ENCODE peak calls at places on chromosomes 6 and 20, in five cellular contexts. T is MM.1S, W is HCT116, S is SK-N-SH, J is GM23248. F is an unnamed sample. For H3K9me2, the result is how much of the 10 kb centered on the place peaks cover.

GRCh38 chr6:20533746-20534294 is 437 bp upstream of the CDKAL1 start:
- DNase-seq in T (no peak), W (no peak), S (no peak), J (no peak), F (no peak)

GRCh38 chr6:42707595-42707994 is 14.8 kb downstream of the PRPH2 start:
- DNase-seq in T (no peak), W (no peak), S (no peak), J (no peak), F (no peak)

GRCh38 chr20:53582574-53583351 is 10.9 kb downstream of the ZNF217 start:
- DNase-seq in T (no peak), W (no peak), S (peak), J (peak), F (peak)

GRCh38 chr6:12012231-12012565 is at the start of gene HIVEP1:
- DNase-seq in T (peak), W (no peak), S (peak), J (peak), F (no peak)

GRCh38 chr20:3818155-3819151 is 1.9 kb upstream of the AP5S1 start:
- DNase-seq in T (peak), W (peak), S (peak), J (peak), F (peak)

GRCh38 chr6:168134399-168135201 is 55.6 kb upstream of the FRMD1 start:
- DNase-seq in T (no peak), W (no peak), S (no peak), J (no peak), F (no peak)

GRCh38 chr6:23357185-23357745 is 768.8 kb upstream of the NRSN1 start:
- DNase-seq in T (no peak), W (no peak), S (no peak), J (no peak), F (no peak)

GRCh38 chr6:170192905-170193304 is 98.0 kb downstream of the DLL1 start:
- DNase-seq in T (no peak), W (no peak), S (no peak), J (no peak), F (no peak)

GRCh38 chr6:27890351-27891299 is 21.6 kb downstream of the OR2B2 start:
- DNase-seq in T (peak), W (peak), S (peak), J (peak), F (peak)

GRCh38 chr6:25370175-25371036 is 91.2 kb downstream of the CARMIL1 start:
- DNase-seq in T (peak), W (no peak), S (no peak), J (no peak), F (no peak)

GRCh38 chr20:4073852-4074741 is 58.7 kb upstream of the RNF24 start:
- DNase-seq in T (no peak), W (no peak), S (no peak), J (peak), F (no peak)

GRCh38 chr6:125906158-125906998 is 50.2 kb upstream of the HINT3 start:
- DNase-seq in T (peak), W (peak), S (peak), J (peak), F (peak)

GRCh38 chr20:57378107-57378506 is 13.1 kb upstream of the RBM38 start:
- DNase-seq in T (no peak), W (no peak), S (no peak), J (no peak), F (no peak)

GRCh38 chr6:44503471-44503870 is 116.0 kb downstream of the CDC5L start:
- DNase-seq in T (no peak), W (no peak), S (no peak), J (no peak), F (no peak)
- H3K9me2 ChIP-seq in T (under half), W (under half), S (under half), J (under half), F (under half)

GRCh38 chr20:64164123-64164836 is at the start of gene MYT1:
- DNase-seq in T (no peak), W (no peak), S (peak), J (no peak), F (no peak)

GRCh38 chr20:64163776-64164122 is 503 bp upstream of the MYT1 start:
- DNase-seq in T (no peak), W (no peak), S (peak), J (no peak), F (no peak)

GRCh38 chr20:64166712-64167615 is 2.7 kb downstream of the MYT1 start:
- DNase-seq in T (no peak), W (no peak), S (peak), J (peak), F (no peak)

GRCh38 chr20:64167676-64168075 is 3.4 kb downstream of the MYT1 start:
- DNase-seq in T (no peak), W (no peak), S (no peak), J (peak), F (no peak)

DNA sequence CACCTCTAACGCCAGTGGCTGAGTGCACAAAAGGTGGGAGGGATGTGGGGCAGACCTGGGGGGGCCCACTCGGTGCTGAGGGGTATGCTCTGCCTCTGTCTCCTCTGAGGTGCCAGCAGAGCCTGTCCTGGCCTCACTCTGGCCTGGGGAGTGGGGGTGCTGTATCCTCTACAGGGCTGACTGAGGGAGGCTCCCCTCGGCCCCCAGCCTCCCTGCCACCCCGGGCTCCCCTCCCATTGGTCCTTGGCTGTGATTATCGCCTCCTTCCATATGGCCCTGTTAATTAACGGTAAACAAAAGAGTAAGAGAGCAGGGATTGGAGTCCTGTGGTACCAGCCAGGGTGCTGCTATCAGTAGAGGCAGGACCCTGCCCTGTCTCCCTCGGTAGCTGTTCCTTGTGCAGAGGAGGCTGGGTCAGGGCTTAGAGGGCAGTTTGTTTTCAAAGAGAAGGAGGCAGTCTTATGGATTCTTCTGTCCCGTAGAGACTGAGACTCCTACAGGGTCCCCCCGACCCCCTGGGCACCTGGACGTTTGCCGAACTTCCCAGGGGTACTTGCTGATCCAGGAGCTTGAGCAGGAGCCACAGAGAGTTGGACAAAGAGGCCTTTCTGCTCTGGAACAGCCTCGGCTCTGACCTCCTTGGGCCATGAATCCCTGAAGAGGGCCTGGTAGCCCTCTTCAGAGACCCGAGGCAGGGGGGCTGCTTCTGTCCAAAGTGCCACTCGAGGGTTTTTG is 1.8 kb downstream of the MYT1 start:
- DNase-seq in T (no peak), W (no peak), S (peak), J (no peak), F (no peak)
- H3K9me2 ChIP-seq in T (under half), W (under half), S (under half), J (under half), F (under half)

GRCh38 chr6:73375216-73375615 is 5.5 kb upstream of the OOEP start:
- DNase-seq in T (no peak), W (no peak), S (no peak), J (no peak), F (no peak)
- H3K9me2 ChIP-seq in T (under half), W (under half), S (under half), J (under half), F (under half)

GRCh38 chr6:31587791-31588777 is 2.0 kb downstream of the LST1 start:
- DNase-seq in T (no peak), W (no peak), S (no peak), J (no peak), F (no peak)
- H3K9me2 ChIP-seq in T (under half), W (under half), S (under half), J (under half), F (under half)

DNA sequence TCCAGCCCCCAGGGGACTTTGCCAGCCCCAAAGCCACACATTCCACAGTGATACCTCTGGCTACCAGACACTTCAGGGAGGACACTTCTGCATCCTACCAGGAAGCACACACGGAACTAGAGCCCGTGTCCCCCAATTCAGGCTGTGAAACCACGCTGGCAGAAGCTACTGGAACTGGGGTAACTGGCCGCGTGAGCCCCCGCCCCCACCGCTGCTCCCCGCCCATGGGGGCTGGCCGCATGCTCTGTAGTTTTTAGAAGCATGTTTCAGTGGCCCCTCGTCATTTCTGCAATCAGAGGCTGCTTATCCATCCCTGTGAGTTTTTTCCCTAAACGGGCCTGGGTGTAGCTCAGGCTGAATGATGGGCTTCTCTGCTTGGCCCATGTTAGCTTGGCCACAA is 28.7 kb upstream of the AAR2 start:
- DNase-seq in T (no peak), W (no peak), S (no peak), J (no peak), F (no peak)
- H3K9me2 ChIP-seq in T (under half), W (under half), S (under half), J (under half), F (under half)

GRCh38 chr20:63178445-63178818 is 37.5 kb downstream of the YTHDF1 start:
- DNase-seq in T (no peak), W (no peak), S (peak), J (no peak), F (no peak)

GRCh38 chr20:63181226-63181625 is 34.7 kb downstream of the YTHDF1 start:
- DNase-seq in T (no peak), W (no peak), S (no peak), J (no peak), F (no peak)

GRCh38 chr20:63178889-63179751 is 36.8 kb downstream of the YTHDF1 start:
- DNase-seq in T (peak), W (peak), S (peak), J (peak), F (peak)

GRCh38 chr20:63180541-63181185 is 35.3 kb downstream of the YTHDF1 start:
- DNase-seq in T (no peak), W (no peak), S (peak), J (no peak), F (no peak)

GRCh38 chr20:63179876-63180275 is 36.1 kb downstream of the YTHDF1 start:
- DNase-seq in T (no peak), W (no peak), S (no peak), J (no peak), F (no peak)
- H3K9me2 ChIP-seq in T (under half), W (under half), S (under half), J (under half), F (under half)

DNA sequence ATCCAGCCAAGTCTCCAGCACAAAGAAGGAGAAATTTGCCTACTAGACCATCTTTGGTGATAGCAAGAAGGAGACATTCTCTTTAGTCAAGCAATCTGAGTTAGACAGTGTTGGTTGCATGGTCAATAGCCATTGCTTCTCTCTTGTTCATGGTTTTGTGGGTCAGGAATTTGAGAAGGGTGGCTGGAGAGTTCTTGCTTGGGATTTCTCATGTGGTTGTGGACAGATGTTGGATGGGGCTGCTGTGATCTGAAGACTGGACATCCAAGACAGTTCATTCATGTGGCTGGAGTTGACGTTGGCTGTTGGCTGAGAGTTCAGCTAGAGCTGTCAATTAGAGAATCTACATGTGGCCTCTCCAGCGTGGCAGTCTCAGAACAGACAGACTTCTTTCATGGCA is 322.3 kb upstream of the PRDM1 start:
- DNase-seq in T (no peak), W (no peak), S (no peak), J (no peak), F (no peak)
- H3K9me2 ChIP-seq in T (under half), W (under half), S (under half), J (under half), F (under half)

DNA sequence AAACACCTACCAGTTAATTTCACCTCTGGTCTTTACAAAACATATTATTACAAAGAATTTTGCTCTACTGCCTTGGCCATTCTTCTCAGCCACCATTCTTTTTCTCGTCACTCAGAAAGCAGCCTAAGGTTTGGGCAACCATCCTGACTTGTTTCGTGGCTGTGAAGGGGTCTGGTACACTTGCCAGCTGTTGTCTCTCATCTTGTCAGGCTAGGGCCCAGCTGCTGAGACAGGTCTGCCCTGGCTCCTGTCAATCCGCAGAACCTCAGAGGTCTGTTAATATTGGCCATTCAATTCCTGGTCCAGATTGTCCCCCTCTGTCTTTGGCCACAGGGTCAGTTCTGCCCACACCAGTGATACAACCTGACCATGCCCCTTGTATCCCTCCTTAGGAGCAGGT is 197.7 kb downstream of the UBE3D start:
- DNase-seq in T (no peak), W (no peak), S (no peak), J (no peak), F (no peak)
- H3K9me2 ChIP-seq in T (under half), W (under half), S (under half), J (under half), F (under half)

GRCh38 chr20:41245086-41245707 is 72.3 kb downstream of the ZHX3 start:
- DNase-seq in T (no peak), W (no peak), S (no peak), J (peak), F (no peak)
- H3K9me2 ChIP-seq in T (under half), W (under half), S (under half), J (under half), F (under half)

DNA sequence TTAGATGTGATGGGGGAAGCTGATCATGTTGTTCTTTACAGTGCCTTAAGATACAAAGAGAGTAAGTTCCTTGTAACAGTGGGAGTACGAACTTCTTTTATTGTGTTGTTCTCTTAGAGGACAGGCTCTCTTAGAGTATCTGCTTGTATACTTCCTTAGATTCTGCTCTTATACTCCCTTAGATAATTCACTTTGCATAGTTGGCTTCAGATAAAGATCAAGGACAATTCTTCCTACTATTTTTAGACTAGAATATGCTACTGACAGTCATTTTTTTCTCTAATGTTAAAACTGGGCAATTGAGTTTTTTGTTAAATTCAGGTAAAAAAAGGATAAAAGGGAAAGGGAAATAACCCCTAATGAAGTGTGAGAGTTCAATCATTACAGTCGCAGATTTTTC is 138.7 kb downstream of the MYB start:
- DNase-seq in T (no peak), W (no peak), S (no peak), J (no peak), F (no peak)
- H3K9me2 ChIP-seq in T (under half), W (under half), S (under half), J (under half), F (under half)